ENCODE peak calls at places on chromosomes 12 and 14, in five cellular contexts. L is H9, Q is IMR-90, U is mesenchymal stem cell, H is H1. R is an unnamed sample.

GRCh38 chr14:61147898-61148549 is 133.1 kb downstream of the TMEM30B start:
- DNase-seq in L (no peak), Q (peak; percentile 100), U (peak; percentile 83), H (no peak), R (no peak)

GRCh38 chr12:127509066-127509778 is 757.7 kb upstream of the TMEM132C start:
- DNase-seq in L (no peak), Q (peak; percentile 89), U (peak; percentile 60), H (no peak), R (no peak)

GRCh38 chr12:57887631-57888406 is 41.3 kb upstream of the CTDSP2 start:
- DNase-seq in L (peak; percentile 52), Q (peak; percentile 55), U (no peak), H (no peak), R (no peak)

GRCh38 chr12:65740873-65741600 is 83.2 kb upstream of the HMGA2 start:
- DNase-seq in L (peak; percentile 96), Q (peak; percentile 74), U (peak; percentile 84), H (peak; percentile 99), R (peak; percentile 87)

GRCh38 chr14:64702493-64703392 is 1.5 kb upstream of the PLEKHG3 start:
- DNase-seq in L (peak; percentile 96), Q (no peak), U (no peak), H (peak; percentile 88), R (no peak)

GRCh38 chr14:73254247-73255004 is 17.1 kb downstream of the PAPLN start:
- DNase-seq in L (no peak), Q (no peak), U (no peak), H (no peak), R (no peak)

GRCh38 chr12:115984607-115985006 is 292.9 kb downstream of the MED13L start:
- DNase-seq in L (no peak), Q (no peak), U (no peak), H (no peak), R (no peak)

GRCh38 chr12:56785141-56785865 is 22.2 kb downstream of the HSD17B6 start:
- DNase-seq in L (no peak), Q (no peak), U (no peak), H (no peak), R (no peak)

GRCh38 chr12:122097641-122098364 is 19.2 kb downstream of the MLXIP start:
- DNase-seq in L (no peak), Q (peak; percentile 44), U (peak; percentile 70), H (no peak), R (no peak)

GRCh38 chr14:89164168-89165074 is 252.6 kb downstream of the FOXN3 start:
- DNase-seq in L (no peak), Q (no peak), U (no peak), H (no peak), R (no peak)

GRCh38 chr14:71116206-71117122 is 209.2 kb downstream of the PCNX1 start:
- DNase-seq in L (no peak), Q (no peak), U (no peak), H (no peak), R (no peak)

GRCh38 chr12:58765653-58766554 is 154.4 kb downstream of the LRIG3 start:
- DNase-seq in L (no peak), Q (peak; percentile 59), U (peak; percentile 78), H (no peak), R (no peak)

GRCh38 chr12:6987956-6988573 is 17.4 kb downstream of the EMG1 start:
- DNase-seq in L (no peak), Q (no peak), U (no peak), H (no peak), R (no peak)

GRCh38 chr14:33802737-33803136 is 148.1 kb downstream of the EGLN3 start:
- DNase-seq in L (no peak), Q (no peak), U (no peak), H (no peak), R (no peak)

GRCh38 chr14:54813081-54813480 is 89.5 kb downstream of the GCH1 start:
- DNase-seq in L (peak; percentile 7), Q (no peak), U (no peak), H (no peak), R (no peak)

GRCh38 chr14:56002876-56003625 is 115.2 kb upstream of the PELI2 start:
- DNase-seq in L (no peak), Q (no peak), U (no peak), H (no peak), R (no peak)

GRCh38 chr14:100729982-100730381 is 3.3 kb downstream of the DLK1 start:
- DNase-seq in L (no peak), Q (peak; percentile 15), U (no peak), H (no peak), R (no peak)

GRCh38 chr14:30656190-30656632 is 34.1 kb downstream of the SCFD1 start:
- DNase-seq in L (peak; percentile 48), Q (peak; percentile 26), U (peak; percentile 53), H (peak; percentile 66), R (peak; percentile 17)

GRCh38 chr12:79452906-79453305 is 237.9 kb downstream of the PAWR start:
- DNase-seq in L (no peak), Q (no peak), U (peak; percentile 25), H (no peak), R (no peak)

GRCh38 chr14:30559638-30560071 is 697 bp downstream of the G2E3 start:
- DNase-seq in L (no peak), Q (peak; percentile 42), U (peak; percentile 47), H (no peak), R (peak; percentile 39)

GRCh38 chr12:43004908-43005307 is 415.4 kb upstream of the PRICKLE1 start:
- DNase-seq in L (no peak), Q (no peak), U (no peak), H (no peak), R (no peak)

GRCh38 chr12:75635606-75636444 is 124.4 kb upstream of the KRR1 start:
- DNase-seq in L (no peak), Q (peak; percentile 97), U (peak; percentile 93), H (no peak), R (no peak)

GRCh38 chr12:71694099-71694820 is 8.4 kb downstream of the TMEM19 start:
- DNase-seq in L (no peak), Q (no peak), U (peak; percentile 32), H (no peak), R (no peak)

GRCh38 chr12:26113853-26114719 is 10.8 kb downstream of the BHLHE41 start:
- DNase-seq in L (peak; percentile 94), Q (peak; percentile 82), U (peak; percentile 94), H (peak; percentile 89), R (peak; percentile 70)
- H3K14ac ChIP-seq in L (peak overlapping the region; percentile 41), Q (peak overlapping the region; percentile 24), U (no peak overlapping the region), H (no peak overlapping the region), R (no peak overlapping the region)

DNA sequence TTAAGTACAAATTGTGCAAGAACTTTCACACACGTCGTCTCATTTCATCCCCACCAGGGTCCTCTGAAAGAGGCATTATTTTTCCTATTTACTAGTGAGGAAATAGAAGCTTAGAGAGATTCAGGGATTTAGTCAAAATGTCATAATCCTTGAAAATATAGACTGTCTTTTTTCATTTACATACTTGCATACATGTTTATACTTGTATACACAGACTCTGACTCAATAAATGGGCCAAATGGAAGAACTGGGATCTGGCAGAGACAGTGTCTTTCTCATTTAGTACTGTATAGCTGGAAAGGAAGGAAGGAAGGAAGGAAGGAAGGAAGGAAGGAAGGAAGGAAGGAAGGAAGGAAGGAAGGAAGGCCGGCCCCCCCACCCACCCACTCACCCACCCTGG is 357.7 kb upstream of the SOX5 start:
- DNase-seq in L (no peak), Q (no peak), U (no peak), H (no peak), R (no peak)
- H2BK15ac ChIP-seq in L (no peak overlapping the region), Q (no peak overlapping the region), U (no peak overlapping the region), H (no peak overlapping the region), R (no peak overlapping the region)

DNA sequence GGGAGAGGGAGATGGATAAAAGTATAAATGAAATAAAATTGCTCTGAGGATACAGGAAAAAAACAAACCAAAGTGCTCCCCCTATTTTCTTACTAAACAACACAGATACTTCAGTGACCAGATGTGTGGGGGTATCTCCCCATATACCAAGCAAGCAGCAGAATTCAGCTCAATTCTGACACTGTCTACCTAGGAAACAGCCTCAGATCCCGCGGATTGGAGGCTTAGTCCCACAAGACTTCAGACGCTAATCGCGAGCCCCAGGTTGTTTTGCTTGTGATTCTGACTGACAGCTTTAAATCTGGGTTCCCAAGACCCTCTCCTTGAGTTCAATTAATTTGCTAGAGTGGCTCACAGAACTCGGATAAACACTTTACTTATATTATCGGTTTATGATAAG is 17.3 kb downstream of the NFKBIA start:
- DNase-seq in L (no peak), Q (no peak), U (no peak), H (no peak), R (no peak)
- H3K27ac ChIP-seq in L (no peak overlapping the region), Q (no peak overlapping the region), U (no peak overlapping the region), H (no peak overlapping the region), R (no peak overlapping the region)

GRCh38 chr14:49892301-49892635 is 614 bp upstream of the ARF6 start:
- DNase-seq in L (no peak), Q (peak; percentile 82), U (peak; percentile 83), H (no peak), R (peak; percentile 51)
- H3K14ac ChIP-seq in L (peak overlapping the region; percentile 97), Q (peak overlapping the region; percentile 94), U (no peak overlapping the region), H (no peak overlapping the region), R (peak overlapping the region; percentile 22)

DNA sequence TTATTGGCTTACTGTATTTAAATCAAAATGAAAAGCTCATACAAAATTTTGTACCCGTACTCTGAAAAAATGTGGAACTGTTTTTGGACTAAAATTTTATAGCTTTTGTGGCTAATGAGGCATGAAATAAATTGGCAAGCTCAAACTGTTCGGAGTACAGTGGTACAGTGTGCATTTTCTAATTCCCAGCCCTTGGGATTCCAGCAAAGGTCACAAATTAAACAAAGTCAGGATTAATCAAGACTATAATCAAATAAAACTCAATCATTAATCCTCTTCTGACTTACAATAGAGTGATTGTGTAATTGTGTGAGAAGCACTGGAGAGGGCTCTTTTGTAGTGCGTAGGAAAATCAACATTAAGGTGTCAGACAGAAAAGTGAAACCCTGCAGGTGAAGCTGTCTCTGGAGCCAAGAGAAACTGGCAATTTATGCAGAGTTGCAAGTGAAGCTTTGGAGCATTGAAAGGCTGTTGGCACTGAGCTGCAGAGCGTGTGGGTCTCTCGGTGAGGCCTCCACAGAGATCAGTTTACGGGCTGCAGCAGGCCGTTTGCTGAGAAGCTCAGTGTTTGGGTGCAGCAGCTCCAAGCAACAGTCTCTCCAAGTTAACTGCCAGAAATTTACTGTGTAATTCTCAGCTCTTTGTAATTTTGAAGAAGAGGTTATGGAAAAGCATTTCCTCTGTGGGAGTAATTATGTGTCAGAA is 275.9 kb downstream of the FBXL14 start:
- DNase-seq in L (peak; percentile 65), Q (peak; percentile 31), U (peak; percentile 33), H (no peak), R (peak; percentile 26)
- H2BK15ac ChIP-seq in L (no peak overlapping the region), Q (no peak overlapping the region), U (no peak overlapping the region), H (no peak overlapping the region), R (no peak overlapping the region)

R was measured in neuronal stem cell.